ENCODE peak calls at places on chromosome 2, in five cellular contexts. M is AG09309, Y is neural progenitor cell, S is right cardiac atrium, K is astrocyte. Q is an unnamed sample.

GRCh38 chr2:143068094-143068890 is 60.9 kb upstream of the ARHGAP15 start:
- DNase-seq in M (no peak), Y (no peak), S (no peak), K (no peak), Q (no peak)

GRCh38 chr2:134739261-134739878 is 20.6 kb upstream of the TMEM163 start:
- DNase-seq in M (no peak), Y (no peak), S (no peak), K (no peak), Q (no peak)

GRCh38 chr2:127080941-127081769 is 25.8 kb downstream of the BIN1 start:
- DNase-seq in M (no peak), Y (no peak), S (no peak), K (no peak), Q (no peak)

GRCh38 chr2:144041612-144042011 is 478.3 kb downstream of the ZEB2 start:
- DNase-seq in M (no peak), Y (peak; percentile 7), S (no peak), K (no peak), Q (no peak)

GRCh38 chr2:188776634-188777033 is 197.5 kb upstream of the COL3A1 start:
- DNase-seq in M (no peak), Y (no peak), S (no peak), K (peak; percentile 86), Q (peak; percentile 62)

GRCh38 chr2:28300921-28301341 is 91.7 kb upstream of the FOSL2 start:
- DNase-seq in M (peak; percentile 73), Y (no peak), S (no peak), K (peak; percentile 77), Q (peak; percentile 36)

GRCh38 chr2:172105715-172106124 is 3.0 kb upstream of the DLX2 start:
- DNase-seq in M (no peak), Y (peak; percentile 33), S (no peak), K (no peak), Q (no peak)

GRCh38 chr2:64626963-64627760 is 26.6 kb downstream of the SERTAD2 start:
- DNase-seq in M (no peak), Y (peak; percentile 86), S (peak; percentile 50), K (no peak), Q (no peak)

GRCh38 chr2:45651415-45652089 is at the start of gene PRKCE:
- DNase-seq in M (no peak), Y (peak; percentile 68), S (peak; percentile 90), K (no peak), Q (peak; percentile 56)

GRCh38 chr2:112566104-112566503 is 18.3 kb upstream of the CHCHD5 start:
- DNase-seq in M (no peak), Y (no peak), S (no peak), K (no peak), Q (no peak)

GRCh38 chr2:178128836-178129630 is 16.8 kb downstream of the RBM45 start:
- DNase-seq in M (no peak), Y (no peak), S (no peak), K (peak; percentile 9), Q (no peak)

GRCh38 chr2:169131587-169132512 is 62.5 kb downstream of the DHRS9 start:
- DNase-seq in M (no peak), Y (peak; percentile 12), S (no peak), K (peak; percentile 25), Q (peak; percentile 50)

DNA sequence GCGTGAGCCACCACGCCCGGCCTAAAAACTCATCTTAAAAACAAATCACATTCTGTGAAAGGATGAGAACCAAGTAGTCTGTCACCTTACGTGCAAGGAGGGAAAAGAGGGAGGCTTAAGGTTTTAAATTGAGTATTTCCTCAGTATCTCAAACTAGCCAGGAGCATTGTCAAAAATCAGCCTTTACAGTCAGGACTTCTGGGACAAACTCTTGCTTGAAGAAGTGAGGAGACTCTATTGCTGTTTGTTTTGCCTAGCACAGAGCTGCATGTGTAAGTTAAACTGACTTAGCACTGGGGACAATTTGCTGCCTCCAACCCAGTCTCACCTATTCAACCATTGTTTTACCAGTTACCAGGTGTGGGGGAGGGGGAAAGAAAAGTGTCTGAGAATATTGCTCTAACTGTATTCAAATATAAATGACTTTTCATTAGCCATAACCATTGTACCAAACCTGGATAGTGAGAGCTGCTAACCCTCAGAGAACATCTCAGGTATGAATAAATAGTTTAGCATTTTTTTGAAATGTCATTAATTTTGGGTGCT is 3.6 kb downstream of the INO80D start:
- DNase-seq in M (no peak), Y (no peak), S (no peak), K (no peak), Q (no peak)
- H3K4me3 ChIP-seq in M (no peak overlapping the region), Y (no peak overlapping the region), S (no peak overlapping the region), K (no peak overlapping the region), Q (no peak overlapping the region)

DNA sequence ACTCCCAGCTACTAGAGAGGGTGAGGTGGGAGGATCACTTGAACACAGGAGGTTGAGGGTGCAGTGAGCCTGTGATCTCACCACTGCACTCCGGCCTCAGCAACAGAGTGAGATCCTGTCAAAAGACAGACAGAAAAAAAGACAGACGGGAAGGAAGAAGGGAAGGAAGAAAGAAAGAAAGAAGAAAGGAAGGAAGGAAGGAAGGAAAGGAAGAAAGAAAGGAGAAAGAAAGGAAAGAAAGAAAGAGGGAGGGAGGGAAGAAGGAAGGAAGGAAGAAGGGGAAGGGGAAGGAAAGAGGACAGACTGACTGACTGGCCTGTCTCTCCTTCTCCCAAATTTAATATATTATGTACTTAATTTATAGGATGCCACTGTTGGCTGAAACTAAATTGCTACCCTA is 21.6 kb downstream of the SP9 start:
- DNase-seq in M (no peak), Y (no peak), S (no peak), K (no peak), Q (no peak)
- H3K4me3 ChIP-seq in M (no peak overlapping the region), Y (no peak overlapping the region), S (no peak overlapping the region), K (no peak overlapping the region), Q (no peak overlapping the region)

GRCh38 chr2:86788172-86788571 is 2.5 kb downstream of the CD8A start:
- DNase-seq in M (no peak), Y (no peak), S (peak; percentile 81), K (no peak), Q (no peak)

GRCh38 chr2:86790828-86791561 is at the start of gene CD8A:
- DNase-seq in M (no peak), Y (peak; percentile 47), S (peak; percentile 66), K (no peak), Q (peak; percentile 58)

GRCh38 chr2:86788881-86789686 is 1.6 kb downstream of the CD8A start:
- DNase-seq in M (no peak), Y (peak; percentile 70), S (peak; percentile 79), K (no peak), Q (peak; percentile 37)

GRCh38 chr2:86790134-86790827 is 432 bp downstream of the CD8A start:
- DNase-seq in M (no peak), Y (peak; percentile 53), S (no peak), K (no peak), Q (peak; percentile 27)

DNA sequence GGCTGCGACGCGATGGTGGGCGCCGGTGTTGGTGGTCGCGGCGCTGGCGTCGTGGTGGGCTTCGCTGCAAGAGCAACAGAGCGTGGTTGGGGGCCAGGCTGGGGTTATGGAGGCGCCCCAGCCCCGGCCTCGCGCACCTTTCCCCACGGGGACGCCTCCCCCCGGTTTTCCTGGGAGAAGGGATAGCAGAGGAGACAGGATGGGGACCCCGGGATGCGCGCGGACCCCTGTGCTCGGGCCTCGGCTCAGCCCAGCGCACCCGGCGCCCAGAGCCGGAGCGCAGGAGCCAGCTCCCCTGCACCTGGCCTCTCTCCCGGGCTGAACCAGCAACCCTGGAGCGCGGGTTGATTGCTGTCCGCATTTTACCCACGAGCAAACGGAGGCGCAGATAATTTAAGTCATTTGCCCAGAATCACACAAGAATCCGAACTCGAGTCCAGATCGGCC is 1.0 kb downstream of the CD8A start:
- DNase-seq in M (no peak), Y (no peak), S (no peak), K (no peak), Q (no peak)
- H3K4me3 ChIP-seq in M (no peak overlapping the region), Y (peak overlapping the region; percentile 13), S (peak overlapping the region; percentile 16), K (no peak overlapping the region), Q (no peak overlapping the region)

GRCh38 chr2:222311978-222312738 is 13.4 kb upstream of the PAX3 start:
- DNase-seq in M (no peak), Y (peak; percentile 65), S (no peak), K (no peak), Q (no peak)

GRCh38 chr2:222309361-222309760 is 10.6 kb upstream of the PAX3 start:
- DNase-seq in M (no peak), Y (no peak), S (no peak), K (no peak), Q (no peak)

GRCh38 chr2:222310747-222311320 is 12.0 kb upstream of the PAX3 start:
- DNase-seq in M (no peak), Y (no peak), S (no peak), K (no peak), Q (no peak)

GRCh38 chr2:222309766-222310165 is 11.0 kb upstream of the PAX3 start:
- DNase-seq in M (no peak), Y (no peak), S (no peak), K (no peak), Q (no peak)

DNA sequence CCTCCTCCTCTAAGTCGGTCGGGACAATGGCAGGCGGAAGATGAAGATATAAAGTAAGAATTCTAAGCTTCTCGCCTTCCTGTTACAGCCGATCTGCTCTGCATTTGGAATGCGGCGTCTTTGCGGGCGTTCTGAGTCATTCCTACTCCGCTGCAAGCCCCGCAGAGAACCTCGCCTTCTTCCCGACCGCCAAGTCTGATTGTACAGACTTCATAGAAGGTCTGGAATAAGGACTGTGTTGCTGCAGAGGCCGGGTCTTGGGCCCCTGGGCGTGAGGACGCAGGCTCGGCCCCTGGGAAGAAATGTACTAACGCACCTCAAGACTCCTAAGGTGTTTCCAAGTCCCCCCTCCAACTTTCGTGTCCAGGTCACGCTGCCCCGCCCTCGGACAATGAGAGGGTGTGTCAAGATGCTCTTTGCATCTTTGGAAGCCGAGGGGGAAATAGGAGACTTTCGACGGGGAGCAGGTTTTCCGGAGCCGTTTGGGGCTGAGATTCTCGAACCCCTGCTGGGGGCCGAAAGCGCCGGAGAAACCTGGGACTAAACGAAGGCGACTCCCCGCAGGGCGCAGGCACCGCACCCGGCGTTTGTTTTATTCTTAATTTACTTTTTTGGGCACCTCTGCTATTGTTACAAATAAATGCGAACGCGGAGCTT is 12.7 kb upstream of the PAX3 start:
- DNase-seq in M (no peak), Y (peak; percentile 69), S (no peak), K (no peak), Q (no peak)
- H3K4me3 ChIP-seq in M (no peak overlapping the region), Y (peak overlapping the region; percentile 33), S (no peak overlapping the region), K (no peak overlapping the region), Q (no peak overlapping the region)

GRCh38 chr2:38668092-38668491 is 2.2 kb downstream of the GALM start:
- DNase-seq in M (no peak), Y (no peak), S (no peak), K (no peak), Q (no peak)

GRCh38 chr2:38671303-38671702 is 5.4 kb downstream of the GALM start:
- DNase-seq in M (no peak), Y (no peak), S (no peak), K (no peak), Q (no peak)

GRCh38 chr2:38665854-38666577 is at the start of gene GALM:
- DNase-seq in M (peak; percentile 86), Y (peak; percentile 93), S (peak; percentile 92), K (peak; percentile 93), Q (peak; percentile 88)

GRCh38 chr2:38668787-38669479 is 3.0 kb downstream of the GALM start:
- DNase-seq in M (no peak), Y (no peak), S (no peak), K (no peak), Q (no peak)

GRCh38 chr2:38666578-38666926 is 638 bp downstream of the GALM start:
- DNase-seq in M (no peak), Y (no peak), S (no peak), K (no peak), Q (peak; percentile 39)
- H3K4me3 ChIP-seq in M (peak overlapping the region; percentile 66), Y (peak overlapping the region; percentile 69), S (peak overlapping the region; percentile 67), K (peak overlapping the region; percentile 59), Q (peak overlapping the region; percentile 77)

Q was measured in GM23248.